ENCODE peak calls at places on chromosome 15, in six cellular contexts. E is suprapubic skin, Z is heart right ventricle, T is fibroblast of pulmonary artery, Q is GM12864, K is esophagus squamous epithelium. M is an unnamed sample.
A peak's percentile ranks its signal among the peaks of the same experiment; 100 is the strongest.

GRCh38 chr15:63939531-63940130 is 105.9 kb upstream of the HERC1 start:
- DNase-seq in E (no peak), Z (peak; percentile 74), Q (no peak), T (peak; percentile 90), K (no peak), M (peak; percentile 88)

GRCh38 chr15:79811406-79812405 is 85.1 kb downstream of the MTHFS start:
- DNase-seq in T (peak; percentile 88), E (peak; percentile 86), Z (peak; percentile 68), K (no peak), Q (no peak), M (peak; percentile 88)

GRCh38 chr15:45842151-45842550 is 207.3 kb downstream of the SQOR start:
- DNase-seq in E (no peak), Z (no peak), Q (no peak), K (no peak), T (no peak), M (no peak)

GRCh38 chr15:94666553-94666952 is 435.2 kb downstream of the MCTP2 start:
- DNase-seq in Q (no peak), T (no peak), Z (no peak), E (no peak), K (no peak), M (no peak)

GRCh38 chr15:80934761-80935221 is 54.8 kb downstream of the MESD start:
- DNase-seq in Z (peak; percentile 19), T (peak; percentile 78), K (no peak), Q (no peak), E (no peak), M (no peak)

GRCh38 chr15:99970891-99971330 is 237.7 kb upstream of the LYSMD4 start:
- DNase-seq in Z (no peak), Q (no peak), E (peak; percentile 66), T (no peak), K (no peak), M (peak; percentile 72)

GRCh38 chr15:84826369-84826823 is 9.2 kb downstream of the ALPK3 start:
- DNase-seq in Z (no peak), T (peak; percentile 22), E (no peak), Q (no peak), K (no peak), M (peak; percentile 78)

GRCh38 chr15:66738116-66738515 is 36.1 kb downstream of the SMAD6 start:
- DNase-seq in T (no peak), E (no peak), Q (no peak), K (no peak), Z (no peak), M (no peak)

GRCh38 chr15:34358367-34358766 is 8.6 kb downstream of the LPCAT4 start:
- DNase-seq in Q (no peak), T (no peak), Z (no peak), K (no peak), E (no peak), M (no peak)

GRCh38 chr15:65408370-65409283 is 14.1 kb downstream of the IGDCC4 start:
- DNase-seq in E (no peak), T (no peak), K (no peak), Z (no peak), Q (no peak), M (no peak)

GRCh38 chr15:38017721-38018120 is 83.3 kb downstream of the TMCO5A start:
- DNase-seq in Q (no peak), K (no peak), T (no peak), E (no peak), Z (no peak), M (no peak)

GRCh38 chr15:79050977-79051376 is 39.6 kb downstream of the RASGRF1 start:
- DNase-seq in E (no peak), T (no peak), K (no peak), Q (no peak), Z (no peak), M (no peak)

GRCh38 chr15:69304176-69304533 is 5.4 kb downstream of the PAQR5 start:
- DNase-seq in Q (no peak), K (no peak), E (no peak), T (peak; percentile 86), Z (no peak), M (no peak)

GRCh38 chr15:79644091-79644490 is 212.0 kb downstream of the MINAR1 start:
- DNase-seq in T (peak; percentile 65), Z (no peak), K (no peak), Q (no peak), E (no peak), M (no peak)

GRCh38 chr15:96343529-96344072 is 13.1 kb downstream of the NR2F2 start:
- DNase-seq in E (no peak), T (no peak), Q (no peak), K (no peak), Z (no peak), M (no peak)

GRCh38 chr15:48493084-48493762 is 152.3 kb downstream of the FBN1 start:
- DNase-seq in Q (no peak), E (no peak), Z (peak; percentile 16), K (no peak), T (peak; percentile 84), M (no peak)

GRCh38 chr15:79601376-79601775 is 169.2 kb downstream of the MINAR1 start:
- DNase-seq in E (no peak), Z (no peak), Q (no peak), T (no peak), K (no peak), M (no peak)

DNA sequence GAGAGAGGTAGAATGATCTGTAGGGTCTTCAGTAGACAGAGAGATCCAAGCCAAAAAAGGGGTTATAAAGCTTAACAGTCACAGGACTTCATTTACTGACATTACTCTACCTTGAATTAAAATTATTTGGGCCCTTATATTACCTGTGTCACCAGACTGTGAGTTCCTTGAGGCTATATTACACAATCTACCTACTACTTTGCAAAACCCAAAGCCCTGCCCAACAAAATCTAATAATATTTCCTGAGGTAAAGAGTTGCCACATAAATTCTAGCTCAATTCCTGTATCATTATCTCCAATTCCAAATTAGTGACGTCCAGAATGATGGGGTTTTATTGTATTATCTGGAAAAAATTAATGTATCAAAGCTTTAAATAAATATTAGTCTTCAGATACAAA is 1.9 kb downstream of the UBR1 start:
- DNase-seq in Q (no peak), K (no peak), E (no peak), Z (no peak), T (no peak), M (no peak)
- H3K4me3 ChIP-seq in Q (no peak overlapping the region), K (no peak overlapping the region), E (peak overlapping the region; percentile 73), Z (peak overlapping the region; percentile 80), T (no peak overlapping the region), M (no peak overlapping the region)

DNA sequence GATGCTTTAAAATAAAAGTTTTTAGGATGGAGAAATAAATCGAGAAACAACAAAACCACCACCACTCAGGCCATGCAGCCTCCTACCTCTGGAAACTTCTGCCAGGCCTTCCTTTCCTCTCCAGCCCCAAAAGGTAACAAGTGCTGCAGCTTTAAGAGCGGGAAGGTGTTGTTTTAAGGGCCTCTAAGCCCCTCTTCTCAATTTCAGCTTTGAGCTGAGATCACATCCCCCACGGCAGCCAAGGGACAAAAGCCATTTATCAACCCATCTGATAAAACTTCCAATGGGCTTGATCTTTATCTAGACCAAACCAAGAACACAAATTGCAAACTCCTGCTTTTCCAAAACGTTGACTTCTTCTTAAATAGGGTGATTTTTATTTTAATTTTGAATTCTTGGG is 18.1 kb downstream of the RGMA start:
- DNase-seq in T (no peak), Q (no peak), E (no peak), Z (no peak), K (no peak), M (no peak)
- H3K4me3 ChIP-seq in T (no peak overlapping the region), Q (no peak overlapping the region), E (peak overlapping the region; percentile 72), Z (peak overlapping the region; percentile 73), K (peak overlapping the region; percentile 70), M (no peak overlapping the region)

DNA sequence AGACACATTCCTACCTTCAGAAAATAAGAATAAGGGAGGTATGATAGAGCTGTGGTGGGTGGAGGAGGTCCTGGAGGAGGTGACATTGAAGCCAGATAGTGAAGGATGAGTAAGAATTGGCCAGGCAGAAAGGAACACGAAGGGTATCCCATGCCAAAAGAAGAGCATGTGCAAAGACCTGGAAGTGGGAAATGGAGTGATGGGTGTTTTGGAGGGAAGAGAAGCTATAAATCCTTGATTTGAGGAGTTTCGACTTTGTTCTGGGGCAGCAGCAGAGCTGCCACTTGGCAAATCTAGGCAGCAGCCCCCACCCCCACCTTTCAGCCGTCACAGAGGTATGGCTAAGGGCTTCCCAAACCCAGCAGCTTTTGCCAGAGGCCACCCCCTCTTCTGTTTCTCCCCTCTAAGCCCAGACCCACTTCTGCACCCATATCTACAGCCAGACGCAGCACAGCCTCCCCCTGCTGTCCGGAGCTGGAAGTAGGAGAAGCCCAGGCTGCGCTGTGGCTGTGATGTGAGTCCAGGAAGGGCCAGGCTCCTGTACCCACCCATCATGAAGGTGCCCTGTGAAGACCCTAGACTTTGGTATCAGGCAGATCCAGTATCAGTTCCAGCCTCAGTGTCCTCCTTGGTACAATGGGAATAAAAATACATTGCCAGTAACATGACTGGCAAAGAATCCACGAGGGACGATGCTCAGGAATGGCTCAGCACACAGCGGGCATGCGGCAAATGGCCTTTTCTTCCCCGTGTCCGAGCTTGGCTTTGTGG is 188.7 kb upstream of the LINGO1 start:
- DNase-seq in Z (peak; percentile 48), K (no peak), E (no peak), T (peak; percentile 68), Q (no peak), M (no peak)
- H3K4me3 ChIP-seq in Z (no peak overlapping the region), K (no peak overlapping the region), E (no peak overlapping the region), T (no peak overlapping the region), Q (no peak overlapping the region), M (no peak overlapping the region)

GRCh38 chr15:52709172-52709979 is 30.2 kb upstream of the ATOSA start:
- DNase-seq in E (no peak), Q (peak; percentile 52), T (no peak), Z (no peak), K (no peak), M (peak; percentile 58)
- H3K4me3 ChIP-seq in E (no peak overlapping the region), Q (peak overlapping the region; percentile 38), T (no peak overlapping the region), Z (no peak overlapping the region), K (no peak overlapping the region), M (no peak overlapping the region)

DNA sequence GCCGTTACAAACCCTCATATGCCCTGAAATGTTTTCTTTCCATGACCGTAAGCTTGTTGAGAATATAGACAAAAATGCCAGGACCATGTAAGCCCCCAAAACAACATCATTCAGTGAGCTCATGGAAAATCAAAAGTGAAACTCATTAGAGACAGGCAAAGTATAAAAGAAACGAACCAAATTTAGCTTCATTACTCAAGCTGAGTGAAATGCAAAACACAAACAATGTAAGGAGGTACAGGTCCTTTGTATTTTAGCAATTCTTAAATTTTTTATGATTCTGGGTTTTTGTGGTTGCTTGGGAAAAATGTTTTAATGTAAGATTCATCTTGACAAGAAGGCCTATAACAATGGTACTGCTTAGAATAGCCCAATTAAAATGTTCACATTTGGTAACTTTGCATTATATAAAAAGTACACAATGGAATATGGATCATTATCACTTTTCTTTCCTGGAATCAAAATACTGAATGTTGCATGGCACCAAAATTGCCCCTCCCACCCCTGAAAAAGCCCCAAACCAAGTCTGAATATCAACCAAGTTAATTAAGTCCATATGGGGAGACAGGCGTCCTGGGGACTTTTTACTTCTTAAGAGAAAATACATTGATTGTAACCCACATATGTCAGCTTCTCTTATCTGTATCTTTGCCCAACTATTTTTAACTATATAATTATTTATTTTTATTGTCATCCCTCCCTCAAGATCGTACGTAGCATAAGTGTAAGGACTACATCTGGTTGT is 247.7 kb upstream of the CDIN1 start:
- DNase-seq in Q (no peak), Z (no peak), K (no peak), T (peak; percentile 27), E (no peak), M (no peak)
- H3K4me3 ChIP-seq in Q (no peak overlapping the region), Z (no peak overlapping the region), K (no peak overlapping the region), T (peak overlapping the region; percentile 24), E (no peak overlapping the region), M (no peak overlapping the region)

GRCh38 chr15:39583586-39584265 is 2.8 kb downstream of the THBS1 start:
- DNase-seq in E (no peak), Q (no peak), T (peak; percentile 81), Z (no peak), K (no peak), M (no peak)
- H3K4me3 ChIP-seq in E (peak overlapping the region; percentile 61), Q (no peak overlapping the region), T (peak overlapping the region; percentile 91), Z (peak overlapping the region; percentile 71), K (peak overlapping the region; percentile 69), M (no peak overlapping the region)